ENCODE peak calls at places on chromosomes 6 and 20, in ten cellular contexts. N, T, B, Y, W, K, M, R, X and G are unnamed samples.

GRCh38 chr20:59643616-59644061 is 39.3 kb downstream of the PHACTR3 start:
- DNase-seq in N (peak; percentile 81), T (no peak), B (no peak), Y (no peak), W (no peak), K (peak; percentile 73), M (peak; percentile 42), R (no peak), X (no peak), G (no peak)

GRCh38 chr6:131997450-131998153 is 46.4 kb upstream of the CCN2 start:
- DNase-seq in N (no peak), T (no peak), B (no peak), Y (no peak), W (no peak), K (no peak), M (no peak), R (no peak), X (no peak), G (no peak)

GRCh38 chr20:58359441-58359840 is 29.6 kb upstream of the VAPB start:
- DNase-seq in N (no peak), T (no peak), B (no peak), Y (no peak), W (no peak), K (no peak), M (no peak), R (no peak), X (no peak), G (no peak)

GRCh38 chr6:169363590-169363989 is 109.9 kb upstream of the THBS2 start:
- DNase-seq in N (no peak), T (no peak), B (no peak), Y (no peak), W (no peak), K (no peak), M (no peak), R (no peak), X (no peak), G (no peak)

GRCh38 chr6:5764401-5764955 is 242.2 kb downstream of the NRN1 start:
- DNase-seq in N (peak; percentile 53), T (no peak), B (no peak), Y (no peak), W (no peak), K (peak; percentile 83), M (peak; percentile 35), R (no peak), X (no peak), G (no peak)

GRCh38 chr6:149233056-149233715 is 84.3 kb upstream of the TAB2 start:
- DNase-seq in N (no peak), T (no peak), B (no peak), Y (peak; percentile 72), W (peak; percentile 64), K (no peak), M (no peak), R (no peak), X (peak; percentile 31), G (peak; percentile 87)

GRCh38 chr6:133551847-133552331 is 310.7 kb downstream of the EYA4 start:
- DNase-seq in N (no peak), T (no peak), B (no peak), Y (peak; percentile 74), W (peak; percentile 37), K (no peak), M (no peak), R (no peak), X (no peak), G (peak; percentile 66)

GRCh38 chr20:51412333-51412761 is 130.2 kb downstream of the NFATC2 start:
- DNase-seq in N (no peak), T (no peak), B (no peak), Y (no peak), W (peak; percentile 54), K (peak; percentile 21), M (no peak), R (no peak), X (no peak), G (no peak)